ENCODE peak calls at places on chromosomes 11 and 22, in six cellular contexts. K is endothelial cell; Y is lower lobe of right lung; S is activated T-helper 9 cell treated with anti-CD3 and anti-CD28 coated beads, Interleukin-2, amount 50 U/mL, for 16 hours; T is sigmoid colon; V is lung microvascular endothelial cell. W is an unnamed sample.

GRCh38 chr22:33302549-33302948 is 244.4 kb upstream of the SYN3 start:
- DNase-seq in V (no peak), T (no peak), S (no peak), Y (no peak), K (no peak), W (no peak)

GRCh38 chr11:121417607-121418006 is 34.5 kb upstream of the SORL1 start:
- DNase-seq in Y (no peak), S (no peak), V (no peak), T (no peak), K (no peak), W (no peak)

GRCh38 chr11:134624166-134624920 is 212.3 kb upstream of the B3GAT1 start:
- DNase-seq in K (no peak), T (no peak), V (no peak), S (no peak), Y (no peak), W (no peak)

GRCh38 chr11:43410394-43410793 is 51.7 kb downstream of the TTC17 start:
- DNase-seq in Y (no peak), V (no peak), T (no peak), S (no peak), K (no peak), W (no peak)

GRCh38 chr22:43967069-43967468 is 11.8 kb downstream of the SAMM50 start:
- DNase-seq in Y (no peak), K (no peak), V (no peak), S (no peak), T (no peak), W (no peak)

GRCh38 chr11:28938091-28938490 is 829.9 kb downstream of the METTL15 start:
- DNase-seq in T (no peak), K (no peak), V (no peak), Y (no peak), S (no peak), W (no peak)

GRCh38 chr11:61782841-61783240 is 9.6 kb downstream of the TMEM258 start:
- DNase-seq in S (no peak), V (no peak), K (no peak), T (no peak), Y (no peak), W (no peak)

GRCh38 chr11:125603207-125603606 is 10.6 kb downstream of the STT3A start:
- DNase-seq in T (no peak), V (no peak), K (no peak), Y (no peak), S (no peak), W (no peak)

GRCh38 chr11:28169816-28170215 is 61.6 kb downstream of the METTL15 start:
- DNase-seq in S (no peak), T (no peak), K (no peak), V (no peak), Y (no peak), W (no peak)

GRCh38 chr11:19737575-19737974 is 24.9 kb downstream of the NAV2 start:
- DNase-seq in Y (no peak), T (no peak), V (no peak), S (no peak), K (no peak), W (no peak)

GRCh38 chr11:126133902-126134301 is 71.2 kb upstream of the CDON start:
- DNase-seq in Y (no peak), K (peak; percentile 26), S (no peak), V (no peak), T (peak; percentile 55), W (no peak)

GRCh38 chr22:41603873-41604332 is 14.3 kb upstream of the PMM1 start:
- DNase-seq in K (no peak), S (peak; percentile 41), Y (no peak), T (no peak), V (no peak), W (no peak)

GRCh38 chr22:38956551-38956950 is 858 bp upstream of the APOBEC3A start:
- DNase-seq in T (peak; percentile 51), S (no peak), Y (no peak), K (no peak), V (no peak), W (no peak)

GRCh38 chr11:39990413-39990812 is 1469.0 kb downstream of the LRRC4C start:
- DNase-seq in K (no peak), T (no peak), S (no peak), V (no peak), Y (no peak), W (no peak)

GRCh38 chr22:39352301-39352867 is 2.6 kb downstream of the SYNGR1 start:
- DNase-seq in T (no peak), S (no peak), Y (no peak), K (no peak), V (no peak), W (peak; percentile 56)

GRCh38 chr11:77130763-77131513 is 2.9 kb downstream of the MYO7A start:
- DNase-seq in Y (no peak), T (no peak), K (no peak), S (no peak), V (peak; percentile 45), W (peak; percentile 94)

GRCh38 chr11:67442504-67443398 is 525 bp downstream of the CORO1B start:
- DNase-seq in S (no peak), T (no peak), K (no peak), Y (no peak), V (peak; percentile 36), W (no peak)

GRCh38 chr22:49404020-49404419 is 423.7 kb downstream of the BRD1 start:
- DNase-seq in K (no peak), T (peak; percentile 26), S (no peak), V (no peak), Y (peak; percentile 34), W (no peak)

GRCh38 chr11:84384637-84385227 is 1098.6 kb upstream of the CCDC90B start:
- DNase-seq in T (no peak), V (peak; percentile 53), K (peak; percentile 50), S (no peak), Y (no peak), W (peak; percentile 83)

W was measured in testis.